ENCODE peak calls at places on chromosomes 16 and 17, in eight cellular contexts. F is Calu3, J is right lobe of liver, T is PC-3, B is foreskin fibroblast, Z is body of pancreas, R is neural crest cell, C is progenitor cell of endocrine pancreas. N is an unnamed sample.

GRCh38 chr17:55410722-55411462 is 10.7 kb downstream of the MMD start:
- DNase-seq in J (peak; percentile 58), B (peak; percentile 43), R (no peak), F (no peak), C (no peak), T (peak; percentile 97), Z (no peak), N (no peak)

GRCh38 chr17:3875317-3875716 is 17.5 kb downstream of the CAMKK1 start:
- DNase-seq in F (no peak), Z (no peak), B (no peak), T (no peak), R (no peak), C (no peak), J (no peak), N (no peak)

GRCh38 chr16:53309457-53309856 is 124.8 kb upstream of the RBL2 start:
- DNase-seq in Z (no peak), R (no peak), T (no peak), C (no peak), J (no peak), B (no peak), F (no peak), N (no peak)

GRCh38 chr17:64418506-64419339 is 28.1 kb upstream of the PECAM1 start:
- DNase-seq in Z (peak; percentile 31), R (no peak), J (no peak), F (peak; percentile 12), T (peak; percentile 87), B (peak; percentile 63), C (no peak), N (no peak)

GRCh38 chr16:25256821-25257503 is 683 bp downstream of the ZKSCAN2 start:
- DNase-seq in T (peak; percentile 4), C (peak; percentile 13), R (peak; percentile 19), J (no peak), Z (no peak), B (no peak), F (peak; percentile 39), N (no peak)

GRCh38 chr17:41404024-41404651 is 6.7 kb upstream of the KRT31 start:
- DNase-seq in J (no peak), C (no peak), F (peak; percentile 81), R (no peak), T (peak; percentile 92), B (peak; percentile 96), Z (no peak), N (no peak)

GRCh38 chr17:29005936-29006438 is at the start of gene SEZ6:
- DNase-seq in J (peak; percentile 74), Z (peak; percentile 77), R (peak; percentile 88), F (peak; percentile 69), T (peak; percentile 40), B (peak; percentile 30), C (peak; percentile 91), N (no peak)

GRCh38 chr16:84029297-84030096 is 13.1 kb downstream of the SLC38A8 start:
- DNase-seq in J (no peak), C (no peak), T (no peak), B (no peak), F (no peak), Z (no peak), R (no peak), N (no peak)

GRCh38 chr17:31696184-31696602 is 162.9 kb downstream of the COPRS start:
- DNase-seq in B (peak; percentile 98), C (peak; percentile 24), F (no peak), Z (peak; percentile 70), J (peak; percentile 79), T (no peak), R (peak; percentile 27), N (peak; percentile 90)

GRCh38 chr16:57532251-57532625 is 4.1 kb downstream of the CCDC102A start:
- DNase-seq in B (no peak), R (no peak), C (no peak), Z (peak; percentile 1), T (no peak), J (peak; percentile 23), F (no peak), N (no peak)

GRCh38 chr17:7885357-7886226 is 3.0 kb upstream of the CHD3 start:
- DNase-seq in F (peak; percentile 45), R (peak; percentile 56), J (peak; percentile 57), T (peak; percentile 29), C (peak; percentile 38), B (no peak), Z (peak; percentile 52), N (no peak)

GRCh38 chr17:30337393-30337999 is 3.6 kb upstream of the TMIGD1 start:
- DNase-seq in Z (no peak), B (no peak), F (no peak), R (no peak), J (peak; percentile 74), T (no peak), C (no peak), N (no peak)

GRCh38 chr17:77090476-77090875 is 50.3 kb upstream of the SEC14L1 start:
- DNase-seq in B (no peak), C (no peak), T (no peak), Z (no peak), R (no peak), F (no peak), J (no peak), N (no peak)

GRCh38 chr17:17780941-17781590 is 55.7 kb downstream of the SREBF1 start:
- DNase-seq in Z (no peak), J (no peak), B (no peak), F (peak; percentile 14), T (peak; percentile 39), C (peak; percentile 37), R (peak; percentile 22), N (no peak)

GRCh38 chr17:66957951-66958579 is 6.4 kb upstream of the CACNG4 start:
- DNase-seq in Z (no peak), F (no peak), R (no peak), J (no peak), C (no peak), T (peak; percentile 72), B (peak; percentile 20), N (no peak)

GRCh38 chr16:4172070-4172469 is 55.8 kb upstream of the ADCY9 start:
- DNase-seq in B (peak; percentile 47), F (no peak), Z (no peak), T (no peak), J (no peak), C (no peak), R (no peak), N (no peak)

GRCh38 chr17:1047886-1048470 is 51.0 kb downstream of the TIMM22 start:
- DNase-seq in B (no peak), J (no peak), F (no peak), Z (no peak), C (no peak), R (no peak), T (no peak), N (peak; percentile 74)

GRCh38 chr16:1349951-1350350 is 1.7 kb downstream of the TSR3 start:
- DNase-seq in R (no peak), F (no peak), C (no peak), B (no peak), J (no peak), T (no peak), Z (no peak), N (no peak)
- TF ChIP-seq CTCF in R (no peak), F (no peak), C (no peak), B (no peak), J (no peak), T (no peak), Z (no peak), N (no peak)

DNA sequence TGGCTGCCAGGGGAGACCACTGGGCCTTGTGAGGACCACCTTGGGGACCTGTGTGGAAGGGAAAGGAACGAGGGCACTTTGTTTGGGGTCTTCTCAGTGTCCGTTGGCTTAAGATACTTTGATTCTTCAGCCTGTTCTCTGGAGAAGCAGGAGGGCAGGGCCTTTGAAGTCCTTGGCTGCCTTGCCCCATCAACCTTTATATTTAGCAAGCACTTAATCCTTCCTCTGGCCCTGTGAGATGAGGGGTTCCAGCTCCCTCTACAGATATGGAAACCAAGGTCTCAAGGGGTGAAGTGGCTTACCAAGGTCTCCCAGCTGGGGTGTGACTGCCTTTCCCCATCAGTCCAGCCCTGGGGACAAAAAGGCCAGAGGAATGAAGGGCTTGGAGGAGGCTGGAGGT is 28.5 kb downstream of the TTYH2 start:
- DNase-seq in B (no peak), T (no peak), R (no peak), F (no peak), Z (no peak), J (no peak), C (no peak), N (no peak)
- TF ChIP-seq CTCF in B (no peak), T (no peak), R (no peak), F (no peak), Z (no peak), J (no peak), C (no peak), N (no peak)

DNA sequence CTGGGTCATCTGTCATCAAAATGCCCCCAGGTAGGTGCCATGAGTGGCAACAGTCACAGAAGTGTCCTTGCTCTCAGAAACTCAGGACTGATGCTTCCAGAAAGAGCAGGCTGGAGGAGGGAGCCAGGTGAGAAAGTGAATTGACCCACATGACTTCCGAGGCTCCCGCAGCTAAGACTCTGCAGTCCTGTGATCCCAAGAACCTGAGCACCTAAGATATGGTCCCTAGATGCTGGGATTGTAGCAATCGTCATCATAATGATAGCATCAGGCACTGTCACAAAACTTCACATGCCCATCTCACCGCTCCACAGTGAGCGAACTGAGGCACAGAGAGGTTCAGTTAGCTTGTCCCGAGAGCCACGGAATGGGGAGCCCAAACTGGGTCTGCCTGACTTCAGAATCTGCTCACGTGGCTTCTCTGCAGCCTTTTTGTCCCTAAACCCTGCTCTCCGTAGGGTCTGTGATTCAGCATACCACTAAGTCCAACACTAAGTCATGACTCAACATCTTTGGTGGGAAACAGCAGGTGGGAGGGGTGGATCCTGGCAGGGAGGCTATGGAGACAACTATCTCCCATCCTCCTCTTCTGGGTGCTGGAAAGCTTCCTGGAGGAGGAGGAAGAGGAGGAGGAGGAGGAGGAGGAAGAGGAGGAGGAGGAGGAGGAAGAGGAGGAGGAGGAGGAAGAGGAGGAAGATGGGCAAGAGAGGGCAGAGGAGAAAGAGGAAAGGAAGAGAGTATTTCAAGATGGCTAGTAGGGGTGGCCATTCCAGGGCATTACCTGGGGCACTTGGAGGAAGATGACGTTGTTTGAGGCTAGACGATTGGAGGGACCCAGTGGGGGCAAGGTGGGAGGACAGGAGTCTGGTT is 55.5 kb upstream of the DLX4 start:
- DNase-seq in Z (no peak), B (peak; percentile 3), J (no peak), F (no peak), T (peak; percentile 75), C (no peak), R (no peak), N (no peak)
- TF ChIP-seq CTCF in Z (no peak), B (no peak), J (no peak), F (no peak), T (no peak), C (no peak), R (no peak), N (no peak)

GRCh38 chr17:73644145-73645049 is at the start of gene SDK2:
- DNase-seq in B (no peak), J (no peak), C (peak; percentile 29), F (peak; percentile 12), Z (no peak), R (peak; percentile 43), T (no peak), N (no peak)

GRCh38 chr17:73646409-73647305 is 2.4 kb upstream of the SDK2 start:
- DNase-seq in C (no peak), Z (no peak), J (peak; percentile 14), T (no peak), F (peak; percentile 7), B (no peak), R (peak; percentile 34), N (no peak)

GRCh38 chr17:73643846-73644144 is 450 bp downstream of the SDK2 start:
- DNase-seq in R (peak; percentile 48), Z (no peak), T (no peak), C (no peak), J (no peak), F (no peak), B (no peak), N (no peak)

GRCh38 chr17:73643012-73643845 is 1.0 kb downstream of the SDK2 start:
- DNase-seq in F (peak; percentile 43), J (no peak), T (peak; percentile 17), Z (no peak), R (peak; percentile 41), B (peak; percentile 13), C (peak; percentile 37), N (no peak)

GRCh38 chr17:73645050-73645871 is 1.0 kb upstream of the SDK2 start:
- DNase-seq in C (peak; percentile 52), J (no peak), R (peak; percentile 66), Z (no peak), B (peak; percentile 20), F (peak; percentile 18), T (no peak), N (no peak)
- TF ChIP-seq CTCF in C (peak; percentile 54), J (no peak), R (peak; percentile 44), Z (peak; percentile 13), B (no peak), F (no peak), T (no peak), N (peak; percentile 39)

N was measured in chondrocyte.